ENCODE peak calls at places on chromosome 6, in seven cellular contexts. S is activated naive CD8-positive, alpha-beta T cell treated with anti-CD3 and anti-CD28 coated beads, Interleukin-2, amount 50 U/mL, for 24 hours; R is putamen; N is LHCN-M2; V is stimulated activated CD4-positive, alpha-beta T cell treated with anti-CD3 and anti-CD28 coated beads, Interleukin-15, amount 100 ng/mL, for 1 hour; P is neural progenitor cell; Y is activated T-helper 1 cell treated with anti-CD3 and anti-CD28 coated beads, Interleukin-2, amount 50 U/mL, for 16 hours. F is an unnamed sample.

GRCh38 chr6:1770435-1770843 is 160.7 kb downstream of the FOXC1 start:
- DNase-seq in R (no peak), S (peak; percentile 49), N (no peak), V (no peak), P (no peak), Y (no peak), F (peak; percentile 29)

GRCh38 chr6:124879110-124879991 is 82.9 kb upstream of the RNF217 start:
- DNase-seq in S (no peak), Y (no peak), P (no peak), V (no peak), R (no peak), N (no peak), F (no peak)

GRCh38 chr6:14373648-14374437 is 256.3 kb downstream of the CD83 start:
- DNase-seq in N (no peak), P (no peak), V (no peak), Y (no peak), R (no peak), S (no peak), F (no peak)

GRCh38 chr6:15044948-15045347 is 200.9 kb upstream of the JARID2 start:
- DNase-seq in V (no peak), S (no peak), N (no peak), P (no peak), Y (no peak), R (no peak), F (no peak)

GRCh38 chr6:29981211-29981812 is 39.0 kb downstream of the HLA-A start:
- DNase-seq in R (no peak), V (no peak), P (no peak), S (no peak), N (no peak), Y (no peak), F (no peak)

GRCh38 chr6:31971993-31972708 is at the start of gene DXO:
- DNase-seq in R (peak; percentile 97), P (peak; percentile 98), S (peak; percentile 96), N (peak; percentile 98), V (peak; percentile 93), Y (peak; percentile 96), F (peak; percentile 94)

GRCh38 chr6:6886160-6886885 is 221.4 kb upstream of the RREB1 start:
- DNase-seq in Y (no peak), P (no peak), V (no peak), S (no peak), N (no peak), R (no peak), F (no peak)

GRCh38 chr6:121520337-121521163 is 85.1 kb downstream of the GJA1 start:
- DNase-seq in S (no peak), N (peak; percentile 69), V (no peak), R (no peak), Y (no peak), P (no peak), F (no peak)

GRCh38 chr6:57141451-57142177 is 30.5 kb upstream of the BAG2 start:
- DNase-seq in Y (no peak), P (no peak), N (no peak), R (no peak), S (no peak), V (no peak), F (no peak)

GRCh38 chr6:91611190-91611589 is 1024.3 kb upstream of the MAP3K7 start:
- DNase-seq in V (no peak), S (no peak), Y (no peak), R (no peak), P (no peak), N (no peak), F (no peak)

GRCh38 chr6:10312445-10312844 is 102.4 kb downstream of the TFAP2A start:
- DNase-seq in N (no peak), S (no peak), R (no peak), P (peak; percentile 38), V (no peak), Y (no peak), F (no peak)

GRCh38 chr6:44053106-44053756 is 74.0 kb downstream of the MRPL14 start:
- DNase-seq in P (no peak), Y (no peak), N (no peak), S (no peak), R (no peak), V (no peak), F (no peak)

GRCh38 chr6:41097467-41098090 is 24.8 kb downstream of the NFYA start:
- DNase-seq in R (no peak), N (peak; percentile 38), Y (no peak), S (no peak), P (no peak), V (no peak), F (no peak)

GRCh38 chr6:33118525-33119123 is 42.8 kb downstream of the HLA-DPB1 start:
- DNase-seq in P (peak; percentile 57), Y (no peak), N (peak; percentile 56), V (no peak), S (no peak), R (peak; percentile 15), F (no peak)

GRCh38 chr6:10221186-10221585 is 193.7 kb downstream of the TFAP2A start:
- DNase-seq in N (no peak), R (no peak), Y (no peak), P (no peak), S (no peak), V (no peak), F (no peak)

GRCh38 chr6:136079701-136080565 is 170.2 kb downstream of the MTFR2 start:
- DNase-seq in V (no peak), S (no peak), N (no peak), R (no peak), Y (no peak), P (no peak), F (no peak)

GRCh38 chr6:154403803-154404202 is 47.2 kb upstream of the IPCEF1 start:
- DNase-seq in P (no peak), V (no peak), N (peak; percentile 72), R (no peak), Y (no peak), S (no peak), F (no peak)

GRCh38 chr6:136284909-136285308 is 4.7 kb downstream of the BCLAF1 start:
- DNase-seq in S (no peak), Y (no peak), R (no peak), V (no peak), P (no peak), N (peak; percentile 51), F (no peak)

GRCh38 chr6:21587925-21588811 is 5.4 kb upstream of the SOX4 start:
- DNase-seq in S (peak; percentile 33), N (peak; percentile 51), R (peak; percentile 64), Y (no peak), P (peak; percentile 84), V (no peak), F (peak; percentile 1)

GRCh38 chr6:105301072-105301503 is 101.8 kb downstream of the PREP start:
- DNase-seq in V (no peak), R (no peak), S (no peak), N (no peak), P (no peak), Y (no peak), F (no peak)

GRCh38 chr6:54291146-54291545 is 17.1 kb upstream of the TINAG start:
- DNase-seq in V (no peak), S (no peak), R (no peak), Y (no peak), P (no peak), N (peak; percentile 95), F (no peak)

GRCh38 chr6:66103954-66104353 is 396.9 kb upstream of the EYS start:
- DNase-seq in N (no peak), S (no peak), Y (no peak), P (no peak), V (no peak), R (no peak), F (no peak)

GRCh38 chr6:125924169-125924568 is 32.4 kb upstream of the HINT3 start:
- DNase-seq in R (no peak), N (no peak), Y (no peak), P (no peak), S (no peak), V (no peak), F (no peak)

F was measured in activated T-cell treated with anti-CD3 and anti-CD28 coated beads for 24 hours.